ENCODE peak calls at places on chromosomes 11 and 22, in four cellular contexts. K is kidney epithelial cell; R is aorta; Z is activated T-helper 1 cell treated with anti-CD3 and anti-CD28 coated beads, Interleukin-12 subunit alpha, Interleukin-12 subunit beta, Interleukin-2, Interleukin-4 antibody, amounts not matched to agents 30 ng/mL and 10 ng/mL and 1 ng/mL, durations not matched to agents 14 hours and 24 hours and 36 hours. H is an unnamed sample.
A peak's percentile ranks its signal among the peaks of the same experiment; 100 is the strongest.

GRCh38 chr22:41971431-41971830 is 2.2 kb downstream of the SEPTIN3 start:
- DNase-seq in R (no peak), Z (no peak), K (no peak), H (no peak)

GRCh38 chr11:67312187-67313021 is 9.1 kb downstream of the SSH3 start:
- DNase-seq in Z (no peak), R (no peak), K (no peak), H (no peak)

GRCh38 chr11:12182650-12183511 is 72.5 kb downstream of the MICAL2 start:
- DNase-seq in K (peak; percentile 99), R (peak; percentile 83), Z (no peak), H (peak; percentile 98)

GRCh38 chr11:76206327-76207081 is at the start of gene WNT11:
- DNase-seq in K (no peak), Z (no peak), R (peak; percentile 87), H (no peak)

GRCh38 chr11:74581954-74582547 is 10.3 kb upstream of the POLD3 start:
- DNase-seq in Z (no peak), K (no peak), R (no peak), H (no peak)

GRCh38 chr22:35731321-35731720 is 13.6 kb downstream of the APOL5 start:
- DNase-seq in R (no peak), Z (no peak), K (no peak), H (no peak)

GRCh38 chr22:23272371-23272770 is 92.1 kb downstream of the BCR start:
- DNase-seq in Z (no peak), K (no peak), R (no peak), H (no peak)

GRCh38 chr11:69876013-69876412 is 56.8 kb upstream of the FGF3 start:
- DNase-seq in Z (no peak), K (no peak), R (peak; percentile 59), H (no peak)

GRCh38 chr11:107563702-107564101 is 1.8 kb downstream of the ALKBH8 start:
- DNase-seq in R (no peak), Z (no peak), K (no peak), H (no peak)

GRCh38 chr22:41181349-41182241 is 23.5 kb upstream of the L3MBTL2 start:
- DNase-seq in R (no peak), Z (no peak), K (no peak), H (peak; percentile 28)

GRCh38 chr11:1087279-1087960 is 12.7 kb downstream of the MUC2 start:
- DNase-seq in K (no peak), Z (no peak), R (peak; percentile 69), H (no peak)

GRCh38 chr11:2207773-2208621 is 36.4 kb upstream of the TH start:
- DNase-seq in R (peak; percentile 67), Z (no peak), K (no peak), H (no peak)

GRCh38 chr11:59616396-59616982 is 915 bp upstream of the OSBP start:
- DNase-seq in Z (no peak), K (no peak), R (peak; percentile 96), H (no peak)

GRCh38 chr11:108009497-108010360 is 1.0 kb downstream of the CUL5 start:
- DNase-seq in Z (no peak), R (no peak), K (no peak), H (no peak)

GRCh38 chr11:1520987-1521349 is 34.4 kb upstream of the MOB2 start:
- DNase-seq in Z (no peak), K (no peak), R (no peak), H (no peak)

GRCh38 chr22:31177420-31178162 is 17.6 kb downstream of the RNF185 start:
- DNase-seq in Z (no peak), K (peak; percentile 67), R (peak; percentile 84), H (peak; percentile 90)

GRCh38 chr11:46845440-46845739 is 690 bp downstream of the CKAP5 start:
- DNase-seq in R (no peak), Z (no peak), K (no peak), H (no peak)

GRCh38 chr11:69422645-69423044 is 58.8 kb upstream of the LINC01488 start:
- DNase-seq in K (no peak), R (peak; percentile 61), Z (no peak), H (no peak)

GRCh38 chr11:28581286-28582242 is 473.4 kb downstream of the METTL15 start:
- DNase-seq in R (no peak), Z (no peak), K (no peak), H (peak; percentile 61)

GRCh38 chr11:74370122-74370521 is 28.1 kb downstream of the PGM2L1 start:
- DNase-seq in R (no peak), K (no peak), Z (no peak), H (no peak)

GRCh38 chr22:42880815-42881214 is 23.7 kb upstream of the ARFGAP3 start:
- DNase-seq in Z (no peak), K (no peak), R (no peak), H (no peak)

GRCh38 chr11:117909611-117910382 is 19.4 kb downstream of the TMPRSS13 start:
- DNase-seq in Z (no peak), R (no peak), K (no peak), H (no peak)

GRCh38 chr22:30000566-30000965 is 79.7 kb upstream of the HORMAD2 start:
- DNase-seq in R (no peak), Z (no peak), K (no peak), H (no peak)

GRCh38 chr11:92296138-92296515 is 71.5 kb downstream of the FAT3 start:
- DNase-seq in Z (no peak), K (no peak), R (no peak), H (peak; percentile 40)

GRCh38 chr11:65854161-65854592 is 3.8 kb downstream of the CFL1 start:
- DNase-seq in K (no peak), Z (no peak), R (peak; percentile 55), H (no peak)

GRCh38 chr22:31295413-31295812 is 3.1 kb upstream of the PIK3IP1 start:
- DNase-seq in R (no peak), Z (no peak), K (no peak), H (no peak)

GRCh38 chr11:63505857-63506528 is at the start of gene LGALS12:
- DNase-seq in R (no peak), K (no peak), Z (no peak), H (no peak)

GRCh38 chr22:29625090-29625825 is 21.8 kb downstream of the NF2 start:
- DNase-seq in R (no peak), K (peak; percentile 51), Z (peak; percentile 14), H (peak; percentile 60)

GRCh38 chr11:76759092-76759491 is 24.1 kb upstream of the TSKU start:
- DNase-seq in R (peak; percentile 5), K (no peak), Z (no peak), H (no peak)

GRCh38 chr22:31692186-31692886 is 30.3 kb upstream of the PISD start:
- DNase-seq in K (peak; percentile 14), R (no peak), Z (peak; percentile 11), H (peak; percentile 43)

GRCh38 chr11:73463359-73463758 is 87.2 kb downstream of the RELT start:
- DNase-seq in K (peak; percentile 16), Z (no peak), R (no peak), H (peak; percentile 64)

GRCh38 chr11:36744375-36745168 is 146.5 kb upstream of the RAG2 start:
- DNase-seq in K (peak; percentile 1), Z (peak; percentile 31), R (peak; percentile 94), H (peak; percentile 14)

GRCh38 chr11:43920598-43921419 is 21.6 kb upstream of the C11orf96 start:
- DNase-seq in K (peak; percentile 100), R (no peak), Z (no peak), H (peak; percentile 100)

GRCh38 chr11:128530119-128531091 is 57.0 kb downstream of the ETS1 start:
- DNase-seq in K (no peak), R (no peak), Z (no peak), H (peak; percentile 82)

GRCh38 chr22:46830841-46831240 is 68.4 kb downstream of the TBC1D22A start:
- DNase-seq in K (no peak), Z (no peak), R (no peak), H (no peak)

GRCh38 chr22:44671742-44672141 is 30.3 kb upstream of the PRR5 start:
- DNase-seq in K (peak; percentile 28), R (no peak), Z (no peak), H (no peak)